ENCODE peak calls at places on chromosomes 1 and 21, in ten cellular contexts. G is IMR-90; F is ovary; T is left ventricle myocardium inferior; V is fibroblast of lung; A is SJSA1; L is H1; Z is CD4-positive, CD25-positive, alpha-beta regulatory T cell; J is kidney; P is WERI-Rb-1. U is an unnamed sample.

GRCh38 chr1:7888248-7889010 is 35.6 kb upstream of the UTS2 start:
- DNase-seq in T (no peak), J (no peak), F (no peak), L (no peak), A (no peak), G (peak), P (no peak), Z (no peak), V (peak), U (no peak)

GRCh38 chr1:74426208-74426932 is 86.0 kb downstream of the LRRC53 start:
- DNase-seq in P (peak), L (no peak), A (no peak), J (no peak), Z (no peak), T (no peak), F (no peak), G (peak), V (peak), U (no peak)

GRCh38 chr1:66801176-66801575 is at the start of gene INSL5:
- DNase-seq in A (no peak), T (no peak), F (no peak), J (no peak), P (no peak), Z (no peak), V (no peak), L (no peak), G (no peak), U (no peak)

GRCh38 chr1:93596329-93597089 is 85.1 kb downstream of the BCAR3 start:
- DNase-seq in V (no peak), T (no peak), F (no peak), Z (no peak), G (no peak), J (no peak), L (no peak), A (no peak), P (no peak), U (no peak)

GRCh38 chr21:28959367-28960099 is 33.1 kb downstream of the LTN1 start:
- DNase-seq in V (peak), J (no peak), L (no peak), F (no peak), P (no peak), Z (no peak), A (peak), T (no peak), G (peak), U (no peak)

GRCh38 chr1:100721502-100722205 is 2.1 kb downstream of the VCAM1 start:
- DNase-seq in F (no peak), L (no peak), P (no peak), G (peak), Z (no peak), V (peak), A (peak), T (no peak), J (no peak), U (no peak)

GRCh38 chr1:81121324-81121723 is 679.4 kb upstream of the ADGRL2 start:
- DNase-seq in A (no peak), J (no peak), Z (no peak), P (no peak), F (no peak), T (no peak), L (no peak), G (no peak), V (no peak), U (no peak)

GRCh38 chr1:55021965-55022546 is 17.3 kb upstream of the PCSK9 start:
- DNase-seq in A (peak), L (peak), P (peak), J (peak), T (peak), G (peak), F (peak), V (peak), Z (peak), U (peak)

GRCh38 chr1:176157995-176158394 is 49.1 kb downstream of the COP1 start:
- DNase-seq in T (no peak), V (peak), P (no peak), A (no peak), G (no peak), L (no peak), F (no peak), J (no peak), Z (no peak), U (no peak)

GRCh38 chr1:111738436-111739221 is 566 bp downstream of the INKA2 start:
- DNase-seq in Z (no peak), P (peak), T (peak), J (peak), V (peak), F (peak), L (no peak), A (peak), G (peak), U (no peak)

GRCh38 chr1:39639333-39640130 is at the start of gene HEYL:
- DNase-seq in Z (peak), P (peak), G (peak), J (peak), F (peak), A (peak), L (peak), V (peak), T (peak), U (peak)

GRCh38 chr1:84619383-84620093 is 45.3 kb upstream of the CTBS start:
- DNase-seq in L (no peak), A (peak), T (no peak), V (peak), J (no peak), F (no peak), Z (no peak), G (peak), P (no peak), U (no peak)

GRCh38 chr1:23727362-23727811 is 15.9 kb upstream of the ELOA start:
- DNase-seq in T (peak), Z (no peak), L (no peak), P (no peak), A (no peak), J (peak), V (peak), G (peak), F (peak), U (no peak)

GRCh38 chr1:101995984-101996731 is 568 bp downstream of the OLFM3 start:
- DNase-seq in V (no peak), G (no peak), F (no peak), A (no peak), T (no peak), Z (no peak), J (no peak), L (no peak), P (no peak), U (no peak)

GRCh38 chr1:40650075-40650474 is 15.4 kb downstream of the RIMS3 start:
- DNase-seq in L (no peak), A (no peak), G (no peak), T (no peak), F (no peak), J (no peak), P (peak), V (no peak), Z (no peak), U (no peak)

GRCh38 chr1:19479351-19480120 is 5.8 kb downstream of the CAPZB start:
- DNase-seq in V (no peak), Z (no peak), P (no peak), J (no peak), G (no peak), F (no peak), L (no peak), A (no peak), T (no peak), U (no peak)

GRCh38 chr1:179917601-179918429 is 35.7 kb downstream of the TOR1AIP1 start:
- DNase-seq in G (no peak), J (no peak), P (no peak), V (no peak), T (no peak), F (no peak), Z (no peak), L (no peak), A (no peak), U (no peak)

GRCh38 chr1:228969968-228970800 is 234.9 kb downstream of the RHOU start:
- DNase-seq in V (no peak), A (no peak), Z (no peak), P (no peak), J (no peak), F (no peak), L (no peak), G (no peak), T (no peak), U (no peak)

GRCh38 chr1:200139661-200140250 is 112.2 kb downstream of the NR5A2 start:
- DNase-seq in T (no peak), A (peak), P (peak), F (no peak), V (peak), Z (peak), J (no peak), G (peak), L (no peak), U (peak)

GRCh38 chr1:71089536-71090270 is 8.9 kb upstream of the ZRANB2 start:
- DNase-seq in V (peak), P (no peak), J (no peak), Z (no peak), L (no peak), A (peak), T (no peak), F (no peak), G (peak), U (no peak)

GRCh38 chr1:33641099-33641830 is 168.8 kb downstream of the ZSCAN20 start:
- DNase-seq in A (no peak), Z (no peak), G (peak), P (no peak), F (no peak), T (no peak), V (no peak), J (no peak), L (no peak), U (peak)

GRCh38 chr1:163980391-163980790 is 578.6 kb upstream of the PBX1 start:
- DNase-seq in F (no peak), T (no peak), V (no peak), G (no peak), Z (no peak), J (no peak), P (no peak), A (no peak), L (no peak), U (no peak)

GRCh38 chr1:204260601-204261197 is 46.9 kb upstream of the GOLT1A start:
- DNase-seq in A (no peak), P (no peak), V (no peak), F (no peak), T (no peak), J (no peak), Z (no peak), G (no peak), L (no peak), U (no peak)

GRCh38 chr1:108199781-108200626 is at the start of gene SLC25A24:
- DNase-seq in V (peak), Z (peak), P (peak), F (peak), A (peak), T (peak), J (peak), G (peak), L (peak), U (no peak)

GRCh38 chr21:44436111-44436611 is 19.1 kb upstream of the LRRC3 start:
- DNase-seq in Z (no peak), J (peak), T (peak), G (no peak), V (no peak), L (no peak), F (no peak), A (no peak), P (peak), U (no peak)

GRCh38 chr1:85502171-85502570 is 37.2 kb upstream of the DDAH1 start:
- DNase-seq in G (peak), F (no peak), L (no peak), A (peak), J (no peak), T (no peak), P (no peak), Z (no peak), V (peak), U (no peak)

GRCh38 chr1:173253046-173253445 is 45.9 kb upstream of the TNFSF4 start:
- DNase-seq in V (peak), F (no peak), P (no peak), L (no peak), T (no peak), G (peak), A (no peak), Z (no peak), J (no peak), U (no peak)

GRCh38 chr21:34807881-34808568 is 139.2 kb downstream of the CLIC6 start:
- DNase-seq in L (no peak), F (no peak), G (peak), P (no peak), T (no peak), V (peak), A (peak), Z (no peak), J (peak), U (peak)

GRCh38 chr1:107935396-107936064 is 29.4 kb downstream of the VAV3 start:
- DNase-seq in A (no peak), Z (no peak), J (no peak), T (no peak), P (no peak), V (no peak), L (no peak), F (no peak), G (no peak), U (no peak)

GRCh38 chr1:242219905-242220304 is 221.0 kb upstream of the MAP1LC3C start:
- DNase-seq in G (no peak), T (no peak), V (no peak), F (no peak), Z (no peak), A (no peak), L (no peak), P (no peak), J (no peak), U (no peak)

DNA sequence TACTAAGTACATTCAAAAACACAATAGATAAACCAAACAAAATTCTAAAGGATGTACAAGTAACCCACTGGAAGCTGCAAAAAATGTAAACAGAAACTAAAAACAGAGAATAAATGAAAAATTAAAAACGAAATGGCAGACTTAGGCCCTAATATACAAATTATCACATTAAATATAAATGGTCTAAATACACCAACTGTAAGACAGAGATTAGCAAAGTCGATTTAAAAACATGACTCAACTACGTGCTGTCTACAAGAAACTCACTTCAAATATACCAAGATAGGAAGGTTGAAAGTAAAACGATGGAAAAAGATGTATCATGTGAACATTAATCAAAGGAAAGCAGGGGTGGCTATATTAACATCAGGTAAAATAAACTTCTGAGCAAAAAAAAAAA is 23.1 kb downstream of the SLC19A1 start:
- DNase-seq in A (no peak), F (no peak), Z (no peak), J (no peak), G (no peak), V (no peak), P (no peak), L (no peak), T (no peak), U (no peak)
- H3K27ac ChIP-seq in A (no peak), F (no peak), Z (no peak), J (no peak), G (no peak), V (no peak), P (no peak), L (no peak), T (no peak), U (no peak)

GRCh38 chr1:27356628-27357280 is 10.0 kb downstream of the MAP3K6 start:
- DNase-seq in J (peak), Z (no peak), F (no peak), P (peak), G (no peak), V (no peak), A (no peak), L (no peak), T (no peak), U (no peak)
- H3K27ac ChIP-seq in J (no peak), Z (peak), F (no peak), P (no peak), G (no peak), V (no peak), A (no peak), L (no peak), T (no peak), U (no peak)

GRCh38 chr1:113389356-113389952 is 861 bp upstream of the MAGI3 start:
- DNase-seq in A (no peak), G (no peak), T (no peak), L (no peak), F (no peak), P (no peak), Z (no peak), V (no peak), J (no peak), U (no peak)
- H3K27ac ChIP-seq in A (peak), G (peak), T (peak), L (no peak), F (peak), P (peak), Z (peak), V (peak), J (peak), U (peak)

GRCh38 chr1:178644308-178645120 is 80.5 kb upstream of the RALGPS2 start:
- DNase-seq in P (no peak), G (peak), A (no peak), Z (no peak), L (no peak), T (peak), V (peak), J (no peak), F (peak), U (no peak)

GRCh38 chr1:178645826-178646200 is 79.2 kb upstream of the RALGPS2 start:
- DNase-seq in V (peak), L (no peak), A (peak), J (no peak), G (peak), Z (no peak), T (no peak), P (no peak), F (no peak), U (no peak)

GRCh38 chr1:178643871-178644270 is 81.2 kb upstream of the RALGPS2 start:
- DNase-seq in P (no peak), T (no peak), J (no peak), A (no peak), V (no peak), L (no peak), G (no peak), F (no peak), Z (no peak), U (no peak)

GRCh38 chr1:178646821-178647220 is 78.2 kb upstream of the RALGPS2 start:
- DNase-seq in L (no peak), V (no peak), T (no peak), A (no peak), F (no peak), J (no peak), P (no peak), Z (no peak), G (no peak), U (no peak)

GRCh38 chr1:178645157-178645825 is 79.8 kb upstream of the RALGPS2 start:
- DNase-seq in J (no peak), P (peak), Z (no peak), G (peak), F (no peak), A (no peak), V (no peak), T (no peak), L (no peak), U (no peak)
- H3K27ac ChIP-seq in J (no peak), P (peak), Z (no peak), G (peak), F (no peak), A (no peak), V (no peak), T (no peak), L (no peak), U (no peak)

GRCh38 chr1:236888903-236889302 is 93.8 kb downstream of the MTR start:
- DNase-seq in V (no peak), P (peak), Z (no peak), L (no peak), T (peak), G (no peak), A (no peak), F (peak), J (no peak), U (no peak)
- H3K27ac ChIP-seq in V (no peak), P (peak), Z (no peak), L (no peak), T (peak), G (no peak), A (no peak), F (no peak), J (no peak), U (no peak)

GRCh38 chr1:6263716-6264115 is 2.8 kb upstream of the GPR153 start:
- DNase-seq in F (no peak), P (no peak), Z (no peak), L (no peak), T (no peak), J (no peak), V (peak), A (no peak), G (no peak), U (no peak)

GRCh38 chr1:6260961-6261614 is at the start of gene GPR153:
- DNase-seq in P (peak), A (no peak), F (peak), T (peak), G (no peak), L (no peak), Z (no peak), J (no peak), V (peak), U (no peak)

GRCh38 chr1:6261615-6261995 is 707 bp upstream of the GPR153 start:
- DNase-seq in F (no peak), Z (no peak), T (no peak), A (no peak), J (no peak), V (no peak), L (no peak), G (no peak), P (peak), U (no peak)

GRCh38 chr1:6260433-6260934 is 414 bp downstream of the GPR153 start:
- DNase-seq in J (no peak), F (peak), G (no peak), Z (no peak), L (no peak), V (no peak), T (peak), P (peak), A (no peak), U (no peak)

DNA sequence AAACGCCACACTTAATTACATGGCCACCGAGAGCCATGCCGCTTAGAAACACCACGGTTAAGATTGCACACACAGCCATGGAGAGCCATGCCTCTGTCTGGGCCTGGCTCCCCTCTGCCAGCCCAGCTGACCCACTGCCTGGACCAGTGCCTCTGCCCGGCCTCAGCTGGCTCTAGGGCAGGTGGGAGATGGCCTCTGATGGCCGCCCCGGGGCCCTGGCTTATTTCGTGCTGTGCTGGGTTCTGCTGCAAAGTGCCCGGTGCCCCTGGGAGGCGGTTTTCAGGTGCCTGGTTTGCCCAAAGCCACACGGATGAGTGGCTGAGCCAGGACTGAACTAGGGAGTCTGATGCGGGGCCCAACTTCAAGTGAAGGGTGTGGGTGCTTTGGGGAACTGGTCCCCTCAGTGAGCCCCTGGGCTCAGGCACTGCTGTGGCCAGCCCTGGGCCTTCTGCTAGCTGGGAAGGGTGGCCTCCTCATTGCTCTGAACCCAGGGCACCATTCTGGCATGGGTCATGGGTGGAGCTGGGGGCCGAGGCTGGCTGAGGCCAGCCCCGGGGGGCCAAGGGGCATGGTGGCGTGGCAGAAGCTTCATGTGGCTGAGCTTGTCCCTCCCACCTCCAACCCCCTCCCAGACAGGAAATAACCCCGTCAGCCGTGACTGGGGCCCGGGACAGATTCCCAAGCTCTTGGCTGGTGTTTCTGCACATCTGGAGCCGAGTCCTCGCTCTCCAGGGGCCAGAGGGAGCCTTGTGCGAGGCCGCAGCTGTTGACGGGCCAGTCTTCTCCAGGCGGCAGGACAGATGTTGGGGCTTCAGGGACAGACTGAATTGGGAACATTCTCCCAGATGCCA is 1.9 kb upstream of the GPR153 start:
- DNase-seq in Z (no peak), G (no peak), F (peak), L (no peak), P (no peak), T (peak), J (no peak), A (no peak), V (peak), U (no peak)
- H3K27ac ChIP-seq in Z (no peak), G (no peak), F (no peak), L (no peak), P (no peak), T (peak), J (peak), A (no peak), V (peak), U (no peak)

GRCh38 chr1:47919113-47919833 is 77.9 kb downstream of the TRABD2B start:
- DNase-seq in J (no peak), A (no peak), F (no peak), L (no peak), T (no peak), G (no peak), P (no peak), Z (no peak), V (no peak), U (no peak)
- H3K27ac ChIP-seq in J (no peak), A (no peak), F (no peak), L (no peak), T (no peak), G (no peak), P (no peak), Z (no peak), V (no peak), U (no peak)